ENCODE peak calls at places on chromosomes 13 and 19, in eight cellular contexts. C, B, Q, X, S, G, T and M are unnamed samples. For H3K4me1, the result is how much of the 10 kb centered on the place peaks cover.

GRCh38 chr19:15101479-15102082 is 5.6 kb upstream of the SYDE1 start:
- DNase-seq in C (peak), B (peak), Q (no peak), X (peak), S (peak), G (peak), T (no peak), M (no peak)

GRCh38 chr13:39016789-39017188 is 21.1 kb downstream of the PROSER1 start:
- DNase-seq in C (peak), B (peak), Q (no peak), X (peak), S (no peak), G (peak), T (no peak), M (no peak)

GRCh38 chr19:36136975-36137686 is 2.7 kb upstream of the CAPNS1 start:
- DNase-seq in C (peak), B (peak), Q (no peak), X (peak), S (peak), G (peak), T (peak), M (peak)

GRCh38 chr13:105665284-105665683 is 870.2 kb downstream of the EFNB2 start:
- DNase-seq in C (no peak), B (no peak), Q (no peak), X (peak), S (no peak), G (no peak), T (no peak), M (peak)

GRCh38 chr19:55256562-55257460 is 2.0 kb downstream of the PPP6R1 start:
- DNase-seq in C (no peak), B (no peak), Q (no peak), X (no peak), S (no peak), G (no peak), T (no peak), M (no peak)

GRCh38 chr13:21326155-21327030 is 132.7 kb downstream of the ZDHHC20 start:
- DNase-seq in C (peak), B (peak), Q (peak), X (peak), S (peak), G (peak), T (peak), M (peak)

GRCh38 chr13:85528578-85529215 is 270.5 kb downstream of the SLITRK6 start:
- DNase-seq in C (peak), B (no peak), Q (no peak), X (peak), S (no peak), G (no peak), T (no peak), M (no peak)

GRCh38 chr13:43799191-43799590 is 12.4 kb upstream of the ENOX1 start:
- DNase-seq in C (no peak), B (no peak), Q (no peak), X (peak), S (no peak), G (no peak), T (no peak), M (peak)

GRCh38 chr13:49627831-49628652 is at the start of gene ARL11:
- DNase-seq in C (no peak), B (no peak), Q (no peak), X (no peak), S (peak), G (no peak), T (peak), M (peak)

GRCh38 chr13:71290963-71291937 is 575.8 kb downstream of the DACH1 start:
- DNase-seq in C (peak), B (peak), Q (peak), X (peak), S (no peak), G (peak), T (peak), M (peak)

GRCh38 chr19:55165952-55166529 is 372 bp downstream of the DNAAF3 start:
- DNase-seq in C (peak), B (peak), Q (no peak), X (peak), S (peak), G (peak), T (no peak), M (peak)

GRCh38 chr19:54133312-54133956 is 4.1 kb upstream of the CNOT3 start:
- DNase-seq in C (no peak), B (peak), Q (no peak), X (no peak), S (no peak), G (peak), T (no peak), M (peak)

GRCh38 chr13:64723735-64724134 is 2506.4 kb downstream of the PCDH9 start:
- DNase-seq in C (peak), B (peak), Q (no peak), X (peak), S (no peak), G (peak), T (no peak), M (peak)

GRCh38 chr13:60619461-60619860 is 222.4 kb downstream of the TDRD3 start:
- DNase-seq in C (no peak), B (no peak), Q (no peak), X (no peak), S (no peak), G (no peak), T (no peak), M (no peak)

GRCh38 chr19:8988204-8988603 is 22.0 kb downstream of the MUC16 start:
- DNase-seq in C (no peak), B (no peak), Q (no peak), X (no peak), S (no peak), G (no peak), T (no peak), M (no peak)

GRCh38 chr19:48390188-48391099 is 907 bp downstream of the KDELR1 start:
- DNase-seq in C (peak), B (peak), Q (peak), X (peak), S (peak), G (peak), T (peak), M (no peak)

GRCh38 chr19:1272423-1273262 is 2.7 kb upstream of the FAM174C start:
- DNase-seq in C (no peak), B (no peak), Q (no peak), X (no peak), S (no peak), G (no peak), T (no peak), M (no peak)

GRCh38 chr19:1273263-1274041 is 1.9 kb upstream of the FAM174C start:
- DNase-seq in C (no peak), B (no peak), Q (no peak), X (no peak), S (no peak), G (no peak), T (no peak), M (no peak)

GRCh38 chr19:1270854-1271527 is 1.9 kb downstream of the CIRBP start:
- DNase-seq in C (no peak), B (no peak), Q (no peak), X (no peak), S (no peak), G (no peak), T (no peak), M (no peak)

GRCh38 chr19:1270168-1270853 is 1.2 kb downstream of the CIRBP start:
- DNase-seq in C (no peak), B (no peak), Q (no peak), X (no peak), S (no peak), G (no peak), T (no peak), M (no peak)

DNA sequence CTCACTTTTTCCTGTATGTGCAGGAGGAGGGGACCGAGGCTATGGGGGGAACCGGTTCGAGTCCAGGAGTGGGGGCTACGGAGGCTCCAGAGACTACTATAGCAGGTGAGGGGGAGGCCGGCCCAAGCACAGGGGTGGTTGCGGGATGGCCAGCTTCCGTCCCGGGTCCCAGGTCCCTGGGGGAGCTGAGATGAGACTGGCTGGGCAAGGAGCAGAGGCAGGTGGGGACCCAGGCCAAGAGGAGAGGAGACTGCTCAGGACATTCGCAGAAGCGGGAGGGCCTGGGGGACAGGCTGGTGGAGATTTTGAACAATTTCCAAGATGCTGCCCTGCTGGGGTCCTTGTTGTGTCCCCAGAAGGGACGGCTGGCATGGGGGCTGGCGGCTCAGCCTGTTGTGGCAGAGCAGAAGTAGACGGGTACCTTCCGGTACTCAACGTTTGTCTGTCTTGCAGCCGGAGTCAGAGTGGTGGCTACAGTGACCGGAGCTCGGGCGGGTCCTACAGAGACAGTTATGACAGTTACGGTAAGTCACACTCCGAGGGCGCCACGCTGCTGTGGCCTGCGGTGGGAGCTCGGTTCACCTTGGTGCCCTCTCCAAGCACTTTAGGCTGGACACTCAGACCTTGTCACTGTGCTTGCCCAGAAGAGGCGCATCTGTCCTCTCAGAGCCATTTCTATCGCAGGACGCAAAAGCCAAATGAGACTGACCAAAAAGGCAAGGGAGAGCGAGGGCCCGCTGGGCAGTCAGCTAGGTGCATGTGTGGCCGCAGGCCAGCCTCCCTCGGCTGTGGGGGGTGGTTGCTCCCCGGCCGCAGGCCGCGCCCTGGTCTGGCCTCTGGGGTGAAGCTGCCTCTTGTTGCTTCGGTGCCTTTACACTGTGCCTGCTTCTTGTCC is 2.6 kb downstream of the CIRBP start:
- DNase-seq in C (no peak), B (no peak), Q (no peak), X (no peak), S (no peak), G (no peak), T (no peak), M (no peak)
- H3K4me1 ChIP-seq in C (under half), B (under half), Q (under half), X (half or more), S (half or more), G (under half), T (half or more), M (under half)

DNA sequence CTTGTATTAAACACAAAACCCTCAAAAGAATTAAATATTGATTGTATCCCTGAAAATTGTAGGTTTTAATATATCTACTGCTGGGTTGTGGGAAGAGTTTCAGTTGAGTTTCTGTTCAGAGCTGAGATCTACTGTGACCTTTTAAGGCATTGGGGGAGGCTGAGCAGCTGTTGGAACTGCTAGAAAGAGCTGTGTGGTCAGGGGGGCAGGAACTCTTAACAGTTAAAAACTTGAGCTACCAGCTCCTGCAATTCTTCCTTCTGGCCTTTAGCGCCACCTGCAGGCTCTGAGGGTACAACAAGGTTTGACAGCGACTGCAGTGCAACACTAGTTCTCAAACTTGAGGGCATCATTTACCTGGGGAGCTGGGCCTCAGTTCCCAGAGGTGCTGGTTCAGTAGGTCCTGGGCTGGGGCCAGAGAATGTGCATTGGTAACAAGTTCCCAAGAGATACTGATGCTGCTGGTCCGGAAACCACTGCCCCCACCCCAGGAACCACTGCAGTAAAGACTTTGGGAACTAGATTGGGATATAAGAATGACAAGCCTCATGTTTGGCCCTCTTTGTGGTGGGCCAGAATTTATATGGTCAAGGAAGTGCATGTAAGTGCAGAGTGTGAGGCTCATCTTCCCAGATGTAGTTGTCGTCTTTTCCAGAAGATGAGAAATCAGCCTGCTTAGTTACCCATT is 2.5 kb downstream of the RNASEH2B start:
- DNase-seq in C (peak), B (peak), Q (peak), X (peak), S (peak), G (peak), T (peak), M (peak)
- H3K27ac ChIP-seq in C (no peak), B (peak), Q (no peak), X (no peak), S (peak), G (no peak), T (no peak), M (no peak)

GRCh38 chr19:38649305-38650179 is 2.1 kb downstream of the ACTN4 start:
- DNase-seq in C (no peak), B (no peak), Q (no peak), X (peak), S (peak), G (peak), T (peak), M (no peak)

GRCh38 chr19:38650180-38650775 is 2.8 kb downstream of the ACTN4 start:
- DNase-seq in C (no peak), B (no peak), Q (no peak), X (no peak), S (peak), G (no peak), T (no peak), M (no peak)

GRCh38 chr19:38648789-38649304 is 1.4 kb downstream of the ACTN4 start:
- DNase-seq in C (no peak), B (no peak), Q (no peak), X (no peak), S (no peak), G (no peak), T (no peak), M (no peak)

GRCh38 chr19:38653028-38653571 is 5.7 kb downstream of the ACTN4 start:
- DNase-seq in C (peak), B (peak), Q (no peak), X (peak), S (peak), G (peak), T (no peak), M (no peak)

GRCh38 chr19:38650911-38651584 is 3.6 kb downstream of the ACTN4 start:
- DNase-seq in C (peak), B (peak), Q (no peak), X (peak), S (no peak), G (peak), T (no peak), M (no peak)
- H3K4me1 ChIP-seq in C (under half), B (under half), Q (under half), X (half or more), S (half or more), G (half or more), T (half or more), M (under half)

DNA sequence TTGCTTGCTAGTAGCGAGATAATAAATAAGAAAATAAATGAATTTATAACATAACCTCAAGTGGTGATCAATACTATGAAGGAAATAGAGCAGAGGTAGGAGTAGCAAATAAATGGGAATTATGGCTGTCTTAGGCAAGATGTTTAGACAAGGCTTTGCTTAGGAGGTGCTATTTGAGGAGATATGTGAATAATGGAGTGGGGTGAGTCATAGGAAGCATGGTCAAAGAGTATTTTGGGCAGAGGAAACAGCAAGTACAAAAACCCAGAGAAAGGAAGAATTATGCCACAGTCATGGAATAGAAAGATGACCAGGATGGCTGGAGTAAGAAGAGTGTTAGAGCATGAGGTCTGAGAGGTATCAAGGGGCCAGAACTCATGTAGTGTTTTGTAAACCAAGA is 33.5 kb upstream of the LPAR6 start:
- DNase-seq in C (peak), B (peak), Q (no peak), X (peak), S (no peak), G (peak), T (no peak), M (peak)
- H3K27ac ChIP-seq in C (no peak), B (no peak), Q (no peak), X (no peak), S (peak), G (peak), T (peak), M (no peak)

GRCh38 chr19:31335716-31336115 is 13.5 kb downstream of the TSHZ3 start:
- DNase-seq in C (no peak), B (no peak), Q (no peak), X (no peak), S (peak), G (no peak), T (no peak), M (no peak)

GRCh38 chr19:31340059-31341025 is 8.9 kb downstream of the TSHZ3 start:
- DNase-seq in C (peak), B (peak), Q (no peak), X (peak), S (no peak), G (no peak), T (no peak), M (no peak)

GRCh38 chr19:31337007-31337914 is 12.0 kb downstream of the TSHZ3 start:
- DNase-seq in C (peak), B (no peak), Q (no peak), X (no peak), S (no peak), G (no peak), T (no peak), M (no peak)

GRCh38 chr19:31339405-31339804 is 9.8 kb downstream of the TSHZ3 start:
- DNase-seq in C (peak), B (no peak), Q (no peak), X (no peak), S (no peak), G (no peak), T (no peak), M (no peak)

GRCh38 chr19:31338069-31338767 is 11.0 kb downstream of the TSHZ3 start:
- DNase-seq in C (peak), B (peak), Q (peak), X (no peak), S (no peak), G (no peak), T (no peak), M (no peak)
- H3K4me1 ChIP-seq in C (under half), B (under half), Q (under half), X (under half), S (half or more), G (under half), T (under half), M (under half)

DNA sequence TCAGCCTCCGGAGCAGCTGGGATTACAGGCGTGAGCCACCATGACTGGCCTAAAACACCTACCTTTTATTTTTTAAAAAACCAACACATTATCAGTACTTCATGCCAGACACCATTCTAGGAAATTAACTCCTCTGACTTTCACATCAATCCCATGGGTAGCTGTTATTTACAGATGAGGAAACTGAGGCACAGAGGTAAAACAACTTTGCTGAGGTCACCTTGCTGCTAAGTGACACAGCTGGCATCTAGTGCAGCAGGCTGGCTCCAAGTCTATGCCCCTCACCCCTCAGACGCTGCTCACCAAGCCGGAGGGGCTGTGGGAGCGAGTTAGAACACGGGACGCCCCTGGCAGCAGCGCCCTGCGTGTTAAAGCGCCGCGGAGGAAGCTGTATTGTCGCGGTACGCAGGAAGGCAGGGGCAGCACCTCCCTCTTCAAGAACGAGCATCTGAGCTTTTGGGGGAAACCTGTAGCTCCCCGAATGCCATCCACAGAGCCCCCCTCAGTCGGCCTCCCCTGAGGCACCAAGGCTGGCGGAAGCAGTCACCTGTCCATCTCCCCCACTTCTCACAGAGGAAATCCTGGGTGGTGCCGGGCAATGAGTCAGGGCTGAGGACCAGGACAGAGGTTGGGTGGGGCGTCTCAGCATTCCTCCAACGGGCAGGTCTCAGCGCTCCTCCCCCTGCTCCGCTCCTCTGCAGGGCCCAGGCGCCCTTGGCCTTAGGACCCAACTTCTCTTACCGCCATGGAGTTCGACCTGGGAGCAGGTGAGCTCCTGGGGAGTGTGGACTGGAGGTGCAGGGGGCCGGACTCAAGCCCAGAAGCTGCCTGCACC is at the start of gene C19orf33:
- DNase-seq in C (no peak), B (no peak), Q (no peak), X (peak), S (peak), G (no peak), T (peak), M (peak)
- H3K27ac ChIP-seq in C (no peak), B (no peak), Q (no peak), X (peak), S (peak), G (no peak), T (peak), M (peak)

GRCh38 chr19:18122424-18122823 is 24.8 kb downstream of the MAST3 start:
- DNase-seq in C (no peak), B (no peak), Q (no peak), X (no peak), S (no peak), G (no peak), T (no peak), M (no peak)

GRCh38 chr19:18120127-18120526 is 22.5 kb downstream of the MAST3 start:
- DNase-seq in C (no peak), B (no peak), Q (no peak), X (no peak), S (no peak), G (no peak), T (no peak), M (no peak)

GRCh38 chr19:18122860-18123795 is 25.6 kb downstream of the MAST3 start:
- DNase-seq in C (no peak), B (no peak), Q (no peak), X (no peak), S (no peak), G (no peak), T (no peak), M (no peak)

GRCh38 chr19:18119243-18120105 is 21.9 kb downstream of the MAST3 start:
- DNase-seq in C (no peak), B (no peak), Q (no peak), X (peak), S (no peak), G (no peak), T (no peak), M (no peak)

DNA sequence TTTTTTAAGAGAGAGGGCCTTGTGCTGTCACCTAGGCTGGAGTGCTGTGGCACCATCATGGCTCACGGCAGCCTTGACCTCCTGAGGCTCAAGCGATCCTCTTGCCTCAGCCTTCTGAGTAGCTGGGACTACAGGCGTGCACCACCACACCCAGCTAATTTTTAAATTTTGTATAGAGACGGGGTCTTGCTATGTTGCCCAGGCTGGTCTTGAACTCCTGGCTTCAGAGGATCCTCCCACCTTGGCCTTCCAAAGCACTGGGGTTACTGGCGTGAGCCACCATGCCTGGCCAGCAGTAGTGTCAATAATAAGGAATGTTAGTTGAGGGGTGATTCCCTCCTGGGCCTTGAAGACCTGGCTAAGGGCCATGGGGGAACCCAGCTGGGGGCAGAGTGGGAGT is 23.6 kb downstream of the MAST3 start:
- DNase-seq in C (no peak), B (no peak), Q (no peak), X (no peak), S (no peak), G (no peak), T (no peak), M (no peak)
- H3K4me1 ChIP-seq in C (under half), B (under half), Q (under half), X (under half), S (under half), G (under half), T (under half), M (under half)